ENCODE peak calls at places on chromosomes 2 and 18, in four cellular contexts. Z, P, Y and G are unnamed samples.

GRCh38 chr18:76524900-76525698 is 30.1 kb upstream of the ZNF516 start:
- DNase-seq in P (peak), Z (no peak), Y (no peak), G (peak)

GRCh38 chr2:102251042-102251848 is 60.1 kb upstream of the IL1RL1 start:
- DNase-seq in Y (no peak), Z (no peak), P (peak), G (peak)

GRCh38 chr2:51247252-51247651 is 215.3 kb upstream of the NRXN1 start:
- DNase-seq in Z (no peak), Y (no peak), P (no peak), G (no peak)

GRCh38 chr2:60456115-60456770 is 97.2 kb downstream of the BCL11A start:
- DNase-seq in P (peak), Z (no peak), Y (no peak), G (no peak)

GRCh38 chr2:191566347-191566746 is 111.6 kb upstream of the NABP1 start:
- DNase-seq in Y (peak), P (peak), Z (no peak), G (peak)

GRCh38 chr2:24400207-24400907 is 40.0 kb upstream of the ITSN2 start:
- DNase-seq in Y (no peak), P (no peak), Z (no peak), G (no peak)

GRCh38 chr2:152165780-152166179 is 9.8 kb downstream of the STAM2 start:
- DNase-seq in Y (no peak), Z (no peak), P (no peak), G (no peak)

GRCh38 chr2:207939342-207940108 is 85.8 kb downstream of the PLEKHM3 start:
- DNase-seq in Z (no peak), Y (no peak), P (no peak), G (no peak)

GRCh38 chr2:169891593-169892298 is 64.5 kb downstream of the UBR3 start:
- DNase-seq in Y (no peak), Z (no peak), P (peak), G (no peak)

GRCh38 chr2:24984912-24985311 is 13.2 kb upstream of the DNAJC27 start:
- DNase-seq in Y (no peak), P (no peak), Z (no peak), G (peak)

GRCh38 chr2:60350791-60351190 is 202.7 kb downstream of the BCL11A start:
- DNase-seq in Y (no peak), Z (no peak), P (no peak), G (no peak)

GRCh38 chr2:212949786-212950185 is 201.6 kb downstream of the IKZF2 start:
- DNase-seq in Y (no peak), Z (no peak), P (no peak), G (no peak)

GRCh38 chr2:1891971-1892486 is 147.7 kb upstream of the PXDN start:
- DNase-seq in P (no peak), Z (no peak), Y (no peak), G (no peak)

GRCh38 chr2:215843579-215843978 is 169.8 kb downstream of the MREG start:
- DNase-seq in Y (no peak), Z (no peak), P (peak), G (no peak)

GRCh38 chr18:61605376-61606067 is 272.3 kb downstream of the CDH20 start:
- DNase-seq in Z (no peak), P (no peak), Y (no peak), G (no peak)

GRCh38 chr18:62282188-62282629 is 42.9 kb upstream of the TNFRSF11A start:
- DNase-seq in P (no peak), Z (no peak), Y (no peak), G (no peak)

GRCh38 chr2:38740851-38741541 is 10.2 kb downstream of the SRSF7 start:
- DNase-seq in P (peak), Y (peak), Z (no peak), G (peak)

GRCh38 chr18:1253825-1254224 is 349.2 kb downstream of the ADCYAP1 start:
- DNase-seq in Y (no peak), P (no peak), Z (no peak), G (no peak)

GRCh38 chr2:217291259-217291658 is 431.4 kb upstream of the TNP1 start:
- DNase-seq in Y (no peak), P (no peak), Z (no peak), G (no peak)

DNA sequence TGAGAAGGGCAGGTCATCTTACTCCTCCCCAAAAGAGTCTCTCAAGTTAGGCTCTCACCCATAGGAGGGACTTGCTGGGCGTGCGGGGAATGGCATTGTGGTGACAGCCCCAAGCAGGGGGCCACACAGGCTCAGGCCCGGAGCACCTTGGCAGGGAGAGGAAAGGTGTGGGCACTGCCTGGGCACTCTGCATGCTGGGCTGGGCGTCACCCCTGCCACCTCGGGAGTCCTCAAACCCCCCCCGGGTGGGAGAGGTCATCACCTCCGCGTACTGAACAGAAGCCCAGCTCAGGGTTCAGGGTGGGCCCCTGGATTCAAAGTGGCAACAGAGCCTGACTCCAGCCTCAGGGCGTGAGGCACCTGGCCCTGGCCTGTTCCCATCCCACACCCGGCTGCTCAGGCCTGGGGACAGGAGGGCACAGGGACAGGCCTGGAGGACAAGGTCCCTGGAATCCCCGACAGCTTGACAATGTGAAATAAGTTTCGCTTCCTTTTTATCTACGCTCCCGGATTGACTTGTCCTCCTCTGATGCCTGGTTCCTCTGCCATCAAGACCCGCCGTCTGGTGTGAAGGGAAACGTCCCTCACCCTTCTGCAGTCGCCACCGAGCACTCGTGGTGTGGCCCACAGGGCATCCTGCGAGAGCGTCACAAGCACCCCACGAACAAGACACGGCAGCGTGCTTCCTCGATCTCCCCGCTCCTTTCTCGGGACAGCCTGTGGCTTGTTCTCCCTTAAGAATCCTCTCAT is 97.8 kb downstream of the HDAC4 start:
- DNase-seq in P (no peak), Y (no peak), Z (no peak), G (no peak)
- TF ChIP-seq NFIC in P (no peak), Y (no peak), Z (no peak), G (no peak)

GRCh38 chr2:163884416-163884815 is 148.6 kb upstream of the FIGN start:
- DNase-seq in Y (no peak), P (no peak), Z (no peak), G (no peak)

GRCh38 chr2:163877316-163877715 is 141.5 kb upstream of the FIGN start:
- DNase-seq in P (no peak), Z (no peak), Y (no peak), G (no peak)

DNA sequence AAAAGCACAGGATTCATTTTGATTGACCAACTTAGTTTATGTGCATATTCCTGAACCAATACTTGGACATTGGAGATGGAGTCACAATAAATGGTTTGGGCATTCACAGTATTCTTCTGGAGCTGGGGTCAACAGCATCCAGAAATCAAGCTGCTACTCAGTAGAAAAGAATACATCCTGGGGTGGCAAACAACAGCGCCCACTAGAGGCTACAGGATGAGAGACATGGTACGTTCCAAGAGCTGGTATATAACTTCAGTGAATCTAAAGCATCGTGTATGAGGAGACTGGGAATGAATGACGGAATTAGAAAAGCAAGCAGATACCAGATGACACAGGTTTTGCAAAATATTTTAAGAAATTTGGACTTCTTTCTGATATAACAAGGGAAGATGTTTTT is 142.9 kb upstream of the FIGN start:
- DNase-seq in P (peak), Y (peak), Z (no peak), G (peak)
- TF ChIP-seq GABPA in P (no peak), Y (no peak), Z (no peak), G (no peak)

GRCh38 chr2:100470898-100471514 is 724 bp downstream of the NMS start:
- DNase-seq in P (peak), Y (peak), Z (no peak), G (no peak)
- TF ChIP-seq NFIC in P (no peak), Y (no peak), Z (no peak), G (no peak)

GRCh38 chr18:51578403-51578980 is 381.0 kb upstream of the MEX3C start:
- DNase-seq in Z (no peak), P (no peak), Y (no peak), G (no peak)

GRCh38 chr18:51580580-51580979 is 383.1 kb upstream of the MEX3C start:
- DNase-seq in P (no peak), Y (no peak), Z (no peak), G (no peak)

GRCh38 chr18:51582551-51582950 is 385.1 kb upstream of the MEX3C start:
- DNase-seq in Y (no peak), Z (no peak), P (no peak), G (no peak)
- TF ChIP-seq GABPA in Y (no peak), Z (no peak), P (no peak), G (no peak)

GRCh38 chr2:71858056-71858455 is 289.6 kb downstream of the CYP26B1 start:
- DNase-seq in P (no peak), Z (no peak), Y (no peak), G (no peak)

GRCh38 chr2:71859211-71859847 is 288.3 kb downstream of the CYP26B1 start:
- DNase-seq in Z (no peak), Y (no peak), P (no peak), G (no peak)

GRCh38 chr2:71853858-71854257 is 293.8 kb downstream of the CYP26B1 start:
- DNase-seq in Z (no peak), P (no peak), Y (no peak), G (no peak)

GRCh38 chr2:71857632-71858031 is 290.0 kb downstream of the CYP26B1 start:
- DNase-seq in P (no peak), Y (no peak), Z (no peak), G (no peak)

DNA sequence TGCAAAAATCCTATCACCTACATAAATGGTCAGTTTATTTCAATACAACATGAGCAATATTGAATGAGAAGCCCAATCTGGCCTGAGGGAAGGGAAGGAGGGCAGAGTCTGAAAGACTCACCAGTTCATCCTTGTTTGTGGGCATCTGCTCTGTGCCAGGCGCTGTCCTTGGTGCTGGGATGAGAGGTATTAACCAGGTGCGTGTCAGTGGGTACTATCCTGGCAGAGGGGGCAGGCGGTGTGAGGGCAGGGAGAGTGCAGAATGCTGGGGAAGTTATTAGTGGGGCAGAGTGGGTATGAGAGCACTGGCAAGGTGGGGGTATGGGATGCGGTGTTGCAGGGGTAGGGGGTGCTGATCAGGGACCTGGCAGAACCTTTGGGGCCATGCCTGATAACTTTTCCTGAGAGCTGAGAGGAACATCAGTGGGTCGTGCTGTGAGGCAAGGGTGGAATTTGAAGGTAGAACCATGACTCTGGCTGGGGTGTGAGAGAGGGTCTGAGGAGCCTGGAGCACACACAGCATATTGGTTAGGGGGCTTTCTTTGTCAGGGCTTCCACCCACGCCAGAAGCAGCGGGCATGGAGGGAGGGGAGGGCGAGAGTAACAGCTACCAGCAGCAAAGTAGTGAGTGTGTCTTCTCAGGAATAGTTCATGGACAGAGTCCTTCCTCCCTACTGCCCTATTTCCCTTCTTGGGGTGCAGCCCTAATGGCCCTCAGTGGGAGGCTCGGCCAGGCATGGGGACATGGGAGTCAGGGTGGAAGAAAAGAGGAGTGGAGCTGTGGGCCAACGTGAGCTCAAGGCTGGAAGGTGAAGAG is 290.7 kb downstream of the CYP26B1 start:
- DNase-seq in Y (no peak), P (no peak), Z (no peak), G (no peak)
- TF ChIP-seq NFIC in Y (no peak), P (no peak), Z (no peak), G (no peak)

GRCh38 chr2:133791191-133791590 is 222.9 kb upstream of the NCKAP5 start:
- DNase-seq in Y (no peak), Z (no peak), P (no peak), G (no peak)
- TF ChIP-seq GABPA in Y (no peak), Z (no peak), P (no peak), G (no peak)

GRCh38 chr2:172253190-172254052 is 150.7 kb upstream of the DLX2 start:
- DNase-seq in Y (peak), P (peak), Z (no peak), G (peak)
- TF ChIP-seq NFIC in Y (no peak), P (peak), Z (no peak), G (peak)

GRCh38 chr2:184425083-184425482 is 173.2 kb upstream of the ZNF804A start:
- DNase-seq in P (no peak), Y (no peak), Z (no peak), G (no peak)

GRCh38 chr2:184416514-184416913 is 181.8 kb upstream of the ZNF804A start:
- DNase-seq in Z (no peak), Y (no peak), P (no peak), G (no peak)

DNA sequence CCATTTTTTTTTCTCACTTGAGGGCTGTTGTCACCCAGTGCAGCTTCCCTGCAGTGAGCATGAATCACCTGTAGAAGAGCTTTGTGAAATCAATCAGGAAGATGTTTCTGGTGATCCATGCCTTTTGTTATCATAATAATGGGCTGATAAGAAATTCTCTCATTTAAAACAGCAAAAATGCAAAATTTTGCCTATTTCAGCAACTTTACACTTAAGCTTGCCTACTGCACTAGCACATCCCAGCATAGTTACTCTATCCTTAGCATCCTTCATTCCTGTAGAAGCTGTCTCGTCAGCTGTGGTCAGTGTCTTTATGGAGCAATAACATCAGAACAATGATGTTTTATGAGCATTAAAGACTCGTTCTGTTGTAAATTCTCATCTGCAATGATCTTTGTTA is 178.6 kb upstream of the ZNF804A start:
- DNase-seq in Y (no peak), Z (no peak), P (no peak), G (no peak)
- TF ChIP-seq GABPA in Y (no peak), Z (no peak), P (no peak), G (no peak)